ENCODE peak calls at places on chromosome 6, in eight cellular contexts. One of them, this sample, is unnamed.

GRCh38 chr6:111789593-111789992 is 83.7 kb downstream of the FYN start:
- DNase-seq in MCF 10A: no peak
- DNase-seq in heart right ventricle: peak
- DNase-seq in T-helper 17 cell: no peak
- DNase-seq in mucosa of gallbladder: no peak
- DNase-seq in stimulated activated CD4-positive, alpha-beta T cell treated with anti-CD3 and anti-CD28 coated beads, Interleukin-15, amount 100 ng/mL, for 1 hour: no peak
- DNase-seq in hepatic stellate cell: no peak
- DNase-seq in neural progenitor cell: no peak
- DNase-seq in this sample: no peak

GRCh38 chr6:108837236-108837971 is 10.8 kb upstream of the ARMC2 start:
- DNase-seq in heart right ventricle: no peak
- DNase-seq in stimulated activated CD4-positive, alpha-beta T cell treated with anti-CD3 and anti-CD28 coated beads, Interleukin-15, amount 100 ng/mL, for 1 hour: no peak
- DNase-seq in mucosa of gallbladder: no peak
- DNase-seq in MCF 10A: peak
- DNase-seq in T-helper 17 cell: no peak
- DNase-seq in neural progenitor cell: no peak
- DNase-seq in hepatic stellate cell: no peak
- DNase-seq in this sample: no peak

GRCh38 chr6:31811645-31812044 is 3.4 kb downstream of the HSPA1L start:
- DNase-seq in heart right ventricle: no peak
- DNase-seq in T-helper 17 cell: no peak
- DNase-seq in hepatic stellate cell: no peak
- DNase-seq in stimulated activated CD4-positive, alpha-beta T cell treated with anti-CD3 and anti-CD28 coated beads, Interleukin-15, amount 100 ng/mL, for 1 hour: no peak
- DNase-seq in neural progenitor cell: no peak
- DNase-seq in mucosa of gallbladder: no peak
- DNase-seq in MCF 10A: no peak
- DNase-seq in this sample: no peak

GRCh38 chr6:136987526-136987925 is 57.2 kb downstream of the IL20RA start:
- DNase-seq in hepatic stellate cell: no peak
- DNase-seq in MCF 10A: no peak
- DNase-seq in neural progenitor cell: no peak
- DNase-seq in stimulated activated CD4-positive, alpha-beta T cell treated with anti-CD3 and anti-CD28 coated beads, Interleukin-15, amount 100 ng/mL, for 1 hour: no peak
- DNase-seq in T-helper 17 cell: no peak
- DNase-seq in heart right ventricle: no peak
- DNase-seq in mucosa of gallbladder: no peak
- DNase-seq in this sample: no peak

GRCh38 chr6:96626749-96627353 is 63.9 kb downstream of the FHL5 start:
- DNase-seq in hepatic stellate cell: peak
- DNase-seq in T-helper 17 cell: no peak
- DNase-seq in heart right ventricle: no peak
- DNase-seq in MCF 10A: peak
- DNase-seq in mucosa of gallbladder: no peak
- DNase-seq in stimulated activated CD4-positive, alpha-beta T cell treated with anti-CD3 and anti-CD28 coated beads, Interleukin-15, amount 100 ng/mL, for 1 hour: no peak
- DNase-seq in neural progenitor cell: peak
- DNase-seq in this sample: no peak

GRCh38 chr6:163460307-163460782 is 45.8 kb downstream of the QKI start:
- DNase-seq in stimulated activated CD4-positive, alpha-beta T cell treated with anti-CD3 and anti-CD28 coated beads, Interleukin-15, amount 100 ng/mL, for 1 hour: no peak
- DNase-seq in T-helper 17 cell: no peak
- DNase-seq in heart right ventricle: no peak
- DNase-seq in MCF 10A: peak
- DNase-seq in hepatic stellate cell: peak
- DNase-seq in neural progenitor cell: peak
- DNase-seq in mucosa of gallbladder: no peak
- DNase-seq in this sample: no peak

GRCh38 chr6:17709476-17709875 is 2.8 kb upstream of the NUP153 start:
- DNase-seq in MCF 10A: no peak
- DNase-seq in mucosa of gallbladder: no peak
- DNase-seq in heart right ventricle: no peak
- DNase-seq in stimulated activated CD4-positive, alpha-beta T cell treated with anti-CD3 and anti-CD28 coated beads, Interleukin-15, amount 100 ng/mL, for 1 hour: no peak
- DNase-seq in T-helper 17 cell: no peak
- DNase-seq in neural progenitor cell: no peak
- DNase-seq in hepatic stellate cell: no peak
- DNase-seq in this sample: no peak

GRCh38 chr6:35216832-35217811 is 3.4 kb downstream of the SCUBE3 start:
- DNase-seq in MCF 10A: no peak
- DNase-seq in stimulated activated CD4-positive, alpha-beta T cell treated with anti-CD3 and anti-CD28 coated beads, Interleukin-15, amount 100 ng/mL, for 1 hour: no peak
- DNase-seq in hepatic stellate cell: no peak
- DNase-seq in mucosa of gallbladder: no peak
- DNase-seq in heart right ventricle: no peak
- DNase-seq in T-helper 17 cell: no peak
- DNase-seq in neural progenitor cell: peak
- DNase-seq in this sample: no peak

GRCh38 chr6:53956068-53956711 is 155.1 kb upstream of the MLIP start:
- DNase-seq in stimulated activated CD4-positive, alpha-beta T cell treated with anti-CD3 and anti-CD28 coated beads, Interleukin-15, amount 100 ng/mL, for 1 hour: no peak
- DNase-seq in neural progenitor cell: peak
- DNase-seq in hepatic stellate cell: peak
- DNase-seq in T-helper 17 cell: no peak
- DNase-seq in MCF 10A: peak
- DNase-seq in heart right ventricle: peak
- DNase-seq in mucosa of gallbladder: peak
- DNase-seq in this sample: peak

GRCh38 chr6:134911532-134911931 is 38.4 kb downstream of the ALDH8A1 start:
- DNase-seq in T-helper 17 cell: no peak
- DNase-seq in hepatic stellate cell: peak
- DNase-seq in heart right ventricle: no peak
- DNase-seq in mucosa of gallbladder: no peak
- DNase-seq in neural progenitor cell: no peak
- DNase-seq in stimulated activated CD4-positive, alpha-beta T cell treated with anti-CD3 and anti-CD28 coated beads, Interleukin-15, amount 100 ng/mL, for 1 hour: no peak
- DNase-seq in MCF 10A: peak
- DNase-seq in this sample: no peak

GRCh38 chr6:1395496-1395895 is 6.1 kb downstream of the FOXF2 start:
- DNase-seq in heart right ventricle: no peak
- DNase-seq in T-helper 17 cell: no peak
- DNase-seq in stimulated activated CD4-positive, alpha-beta T cell treated with anti-CD3 and anti-CD28 coated beads, Interleukin-15, amount 100 ng/mL, for 1 hour: no peak
- DNase-seq in neural progenitor cell: no peak
- DNase-seq in mucosa of gallbladder: no peak
- DNase-seq in hepatic stellate cell: no peak
- DNase-seq in MCF 10A: no peak
- DNase-seq in this sample: no peak

GRCh38 chr6:52063584-52064400 is 23.6 kb downstream of the PKHD1 start:
- DNase-seq in hepatic stellate cell: peak
- DNase-seq in neural progenitor cell: peak
- DNase-seq in MCF 10A: peak
- DNase-seq in heart right ventricle: peak
- DNase-seq in stimulated activated CD4-positive, alpha-beta T cell treated with anti-CD3 and anti-CD28 coated beads, Interleukin-15, amount 100 ng/mL, for 1 hour: peak
- DNase-seq in mucosa of gallbladder: peak
- DNase-seq in T-helper 17 cell: peak
- DNase-seq in this sample: peak

GRCh38 chr6:154921482-154921881 is 73.6 kb upstream of the TIAM2 start:
- DNase-seq in hepatic stellate cell: no peak
- DNase-seq in heart right ventricle: no peak
- DNase-seq in stimulated activated CD4-positive, alpha-beta T cell treated with anti-CD3 and anti-CD28 coated beads, Interleukin-15, amount 100 ng/mL, for 1 hour: no peak
- DNase-seq in MCF 10A: no peak
- DNase-seq in neural progenitor cell: no peak
- DNase-seq in T-helper 17 cell: no peak
- DNase-seq in mucosa of gallbladder: no peak
- DNase-seq in this sample: no peak

GRCh38 chr6:143299253-143300166 is 151.0 kb downstream of the ADAT2 start:
- DNase-seq in mucosa of gallbladder: no peak
- DNase-seq in neural progenitor cell: no peak
- DNase-seq in stimulated activated CD4-positive, alpha-beta T cell treated with anti-CD3 and anti-CD28 coated beads, Interleukin-15, amount 100 ng/mL, for 1 hour: no peak
- DNase-seq in hepatic stellate cell: no peak
- DNase-seq in heart right ventricle: no peak
- DNase-seq in MCF 10A: no peak
- DNase-seq in T-helper 17 cell: no peak
- DNase-seq in this sample: no peak

GRCh38 chr6:56065408-56065807 is 182.0 kb downstream of the COL21A1 start:
- DNase-seq in T-helper 17 cell: no peak
- DNase-seq in mucosa of gallbladder: no peak
- DNase-seq in neural progenitor cell: no peak
- DNase-seq in hepatic stellate cell: no peak
- DNase-seq in MCF 10A: no peak
- DNase-seq in heart right ventricle: no peak
- DNase-seq in stimulated activated CD4-positive, alpha-beta T cell treated with anti-CD3 and anti-CD28 coated beads, Interleukin-15, amount 100 ng/mL, for 1 hour: no peak
- DNase-seq in this sample: no peak

GRCh38 chr6:101776919-101777350 is 383.4 kb downstream of the GRIK2 start:
- DNase-seq in T-helper 17 cell: no peak
- DNase-seq in MCF 10A: no peak
- DNase-seq in mucosa of gallbladder: no peak
- DNase-seq in hepatic stellate cell: no peak
- DNase-seq in stimulated activated CD4-positive, alpha-beta T cell treated with anti-CD3 and anti-CD28 coated beads, Interleukin-15, amount 100 ng/mL, for 1 hour: no peak
- DNase-seq in heart right ventricle: no peak
- DNase-seq in neural progenitor cell: peak
- DNase-seq in this sample: no peak

GRCh38 chr6:42428326-42429041 is 23.2 kb downstream of the TRERF1 start:
- DNase-seq in MCF 10A: no peak
- DNase-seq in hepatic stellate cell: no peak
- DNase-seq in neural progenitor cell: peak
- DNase-seq in heart right ventricle: peak
- DNase-seq in T-helper 17 cell: peak
- DNase-seq in stimulated activated CD4-positive, alpha-beta T cell treated with anti-CD3 and anti-CD28 coated beads, Interleukin-15, amount 100 ng/mL, for 1 hour: no peak
- DNase-seq in mucosa of gallbladder: no peak
- DNase-seq in this sample: no peak

GRCh38 chr6:157726892-157727628 is 96.0 kb upstream of the SNX9 start:
- DNase-seq in MCF 10A: no peak
- DNase-seq in heart right ventricle: peak
- DNase-seq in mucosa of gallbladder: no peak
- DNase-seq in neural progenitor cell: no peak
- DNase-seq in T-helper 17 cell: no peak
- DNase-seq in stimulated activated CD4-positive, alpha-beta T cell treated with anti-CD3 and anti-CD28 coated beads, Interleukin-15, amount 100 ng/mL, for 1 hour: no peak
- DNase-seq in hepatic stellate cell: no peak
- DNase-seq in this sample: no peak

GRCh38 chr6:132067286-132067685 is 116.1 kb upstream of the CCN2 start:
- DNase-seq in heart right ventricle: no peak
- DNase-seq in neural progenitor cell: no peak
- DNase-seq in MCF 10A: no peak
- DNase-seq in T-helper 17 cell: no peak
- DNase-seq in hepatic stellate cell: no peak
- DNase-seq in stimulated activated CD4-positive, alpha-beta T cell treated with anti-CD3 and anti-CD28 coated beads, Interleukin-15, amount 100 ng/mL, for 1 hour: no peak
- DNase-seq in mucosa of gallbladder: no peak
- DNase-seq in this sample: no peak

GRCh38 chr6:121630716-121631115 is 195.3 kb downstream of the GJA1 start:
- DNase-seq in MCF 10A: peak
- DNase-seq in stimulated activated CD4-positive, alpha-beta T cell treated with anti-CD3 and anti-CD28 coated beads, Interleukin-15, amount 100 ng/mL, for 1 hour: no peak
- DNase-seq in mucosa of gallbladder: no peak
- DNase-seq in neural progenitor cell: no peak
- DNase-seq in T-helper 17 cell: no peak
- DNase-seq in heart right ventricle: no peak
- DNase-seq in hepatic stellate cell: no peak
- DNase-seq in this sample: no peak

This sample was measured in lung.